ENCODE peak calls at places on chromosomes 1 and 21, in five cellular contexts. U, X, E, Z and B are unnamed samples.

GRCh38 chr1:84785231-84785630 is 95.0 kb upstream of the SSX2IP start:
- DNase-seq in U (peak; percentile 22), Z (no peak), E (no peak), X (no peak), B (no peak)

GRCh38 chr1:62176597-62177312 is 17.9 kb upstream of the L1TD1 start:
- DNase-seq in Z (no peak), X (no peak), U (no peak), E (no peak), B (no peak)

GRCh38 chr21:32043458-32043857 is 170.6 kb downstream of the HUNK start:
- DNase-seq in E (no peak), X (no peak), U (no peak), Z (no peak), B (no peak)

GRCh38 chr1:245717611-245718010 is 562.8 kb downstream of the KIF26B start:
- DNase-seq in Z (no peak), E (no peak), X (no peak), U (no peak), B (no peak)

GRCh38 chr1:25194576-25195020 is 37.7 kb downstream of the SYF2 start:
- DNase-seq in U (no peak), Z (no peak), E (no peak), X (no peak), B (no peak)

GRCh38 chr1:184116287-184116686 is 64.8 kb downstream of the TSEN15 start:
- DNase-seq in Z (peak; percentile 1), E (no peak), X (peak; percentile 41), U (no peak), B (peak; percentile 67)

GRCh38 chr1:110677016-110677415 is 2.3 kb upstream of the KCNA3 start:
- DNase-seq in E (no peak), X (no peak), U (no peak), Z (no peak), B (no peak)

GRCh38 chr1:160486453-160486852 is 36.6 kb downstream of the SLAMF6 start:
- DNase-seq in Z (no peak), X (no peak), U (no peak), E (no peak), B (no peak)

GRCh38 chr1:205013683-205014367 is 29.2 kb upstream of the CNTN2 start:
- DNase-seq in U (peak; percentile 55), E (peak; percentile 76), Z (peak; percentile 67), X (no peak), B (no peak)

GRCh38 chr1:209080170-209080781 is 503.2 kb upstream of the CAMK1G start:
- DNase-seq in E (no peak), X (no peak), U (no peak), Z (no peak), B (no peak)

GRCh38 chr1:52002038-52002917 is 11.8 kb upstream of the RAB3B start:
- DNase-seq in U (peak; percentile 94), Z (peak; percentile 90), X (peak; percentile 70), E (peak; percentile 94), B (peak; percentile 77)

GRCh38 chr1:162677607-162678371 is 45.5 kb downstream of the DDR2 start:
- DNase-seq in X (no peak), Z (no peak), U (no peak), E (no peak), B (no peak)

GRCh38 chr21:45322231-45322959 is 34.7 kb upstream of the POFUT2 start:
- DNase-seq in Z (no peak), E (no peak), X (no peak), U (no peak), B (no peak)